ENCODE peak calls at places on chromosomes 11 and 22, in nine cellular contexts. One of them, this sample, is unnamed.

GRCh38 chr11:120001161-120002135 is 136.5 kb downstream of the TRIM29 start:
- DNase-seq in effector memory CD4-positive, alpha-beta T cell: no peak
- DNase-seq in GM23338: no peak
- DNase-seq in kidney: no peak
- DNase-seq in mammary epithelial cell: no peak
- DNase-seq in CD8-positive, alpha-beta T cell: no peak
- DNase-seq in thyroid gland: no peak
- DNase-seq in lower lobe of right lung: no peak
- DNase-seq in NT2/D1: no peak
- DNase-seq in this sample: no peak

GRCh38 chr11:1906146-1906545 is 13.4 kb upstream of the TNNT3 start:
- DNase-seq in GM23338: no peak
- DNase-seq in CD8-positive, alpha-beta T cell: no peak
- DNase-seq in lower lobe of right lung: no peak
- DNase-seq in thyroid gland: no peak
- DNase-seq in mammary epithelial cell: no peak
- DNase-seq in NT2/D1: no peak
- DNase-seq in effector memory CD4-positive, alpha-beta T cell: no peak
- DNase-seq in kidney: no peak
- DNase-seq in this sample: no peak

GRCh38 chr22:46661221-46661851 is 41.1 kb downstream of the GRAMD4 start:
- DNase-seq in thyroid gland: no peak
- DNase-seq in NT2/D1: no peak
- DNase-seq in effector memory CD4-positive, alpha-beta T cell: peak; percentile 52
- DNase-seq in mammary epithelial cell: peak; percentile 89
- DNase-seq in lower lobe of right lung: no peak
- DNase-seq in GM23338: no peak
- DNase-seq in kidney: peak; percentile 74
- DNase-seq in CD8-positive, alpha-beta T cell: no peak
- DNase-seq in this sample: no peak

GRCh38 chr11:11476499-11476898 is 123.4 kb upstream of the CSNK2A3 start:
- DNase-seq in CD8-positive, alpha-beta T cell: no peak
- DNase-seq in effector memory CD4-positive, alpha-beta T cell: no peak
- DNase-seq in kidney: no peak
- DNase-seq in thyroid gland: no peak
- DNase-seq in GM23338: no peak
- DNase-seq in lower lobe of right lung: no peak
- DNase-seq in mammary epithelial cell: peak; percentile 7
- DNase-seq in NT2/D1: no peak
- DNase-seq in this sample: no peak

GRCh38 chr22:27223317-27224177 is 566.2 kb downstream of the MIAT start:
- DNase-seq in thyroid gland: no peak
- DNase-seq in kidney: no peak
- DNase-seq in NT2/D1: no peak
- DNase-seq in CD8-positive, alpha-beta T cell: no peak
- DNase-seq in effector memory CD4-positive, alpha-beta T cell: no peak
- DNase-seq in lower lobe of right lung: no peak
- DNase-seq in mammary epithelial cell: peak; percentile 43
- DNase-seq in GM23338: no peak
- DNase-seq in this sample: no peak

GRCh38 chr11:34633640-34633989 is 12.7 kb downstream of the EHF start:
- DNase-seq in NT2/D1: no peak
- DNase-seq in CD8-positive, alpha-beta T cell: no peak
- DNase-seq in thyroid gland: no peak
- DNase-seq in GM23338: no peak
- DNase-seq in lower lobe of right lung: no peak
- DNase-seq in effector memory CD4-positive, alpha-beta T cell: no peak
- DNase-seq in kidney: no peak
- DNase-seq in mammary epithelial cell: no peak
- DNase-seq in this sample: no peak

GRCh38 chr11:114134870-114135269 is 75.4 kb downstream of the ZBTB16 start:
- DNase-seq in CD8-positive, alpha-beta T cell: no peak
- DNase-seq in thyroid gland: no peak
- DNase-seq in lower lobe of right lung: no peak
- DNase-seq in kidney: no peak
- DNase-seq in mammary epithelial cell: peak; percentile 66
- DNase-seq in effector memory CD4-positive, alpha-beta T cell: no peak
- DNase-seq in GM23338: no peak
- DNase-seq in NT2/D1: no peak
- DNase-seq in this sample: no peak

GRCh38 chr11:92226331-92227232 is 2.0 kb downstream of the FAT3 start:
- DNase-seq in NT2/D1: no peak
- DNase-seq in thyroid gland: no peak
- DNase-seq in lower lobe of right lung: no peak
- DNase-seq in GM23338: peak; percentile 89
- DNase-seq in kidney: peak; percentile 81
- DNase-seq in mammary epithelial cell: peak; percentile 7
- DNase-seq in CD8-positive, alpha-beta T cell: no peak
- DNase-seq in effector memory CD4-positive, alpha-beta T cell: no peak
- DNase-seq in this sample: no peak

GRCh38 chr11:67048515-67048914 is 8.1 kb upstream of the RHOD start:
- DNase-seq in kidney: no peak
- DNase-seq in GM23338: no peak
- DNase-seq in NT2/D1: no peak
- DNase-seq in lower lobe of right lung: no peak
- DNase-seq in CD8-positive, alpha-beta T cell: no peak
- DNase-seq in thyroid gland: no peak
- DNase-seq in mammary epithelial cell: no peak
- DNase-seq in effector memory CD4-positive, alpha-beta T cell: no peak
- DNase-seq in this sample: no peak

GRCh38 chr22:28799125-28799833 is 1.1 kb downstream of the XBP1 start:
- DNase-seq in NT2/D1: no peak
- DNase-seq in kidney: peak; percentile 64
- DNase-seq in effector memory CD4-positive, alpha-beta T cell: no peak
- DNase-seq in CD8-positive, alpha-beta T cell: no peak
- DNase-seq in lower lobe of right lung: peak; percentile 60
- DNase-seq in GM23338: peak; percentile 36
- DNase-seq in thyroid gland: no peak
- DNase-seq in mammary epithelial cell: peak; percentile 96
- DNase-seq in this sample: no peak

GRCh38 chr11:13329670-13330401 is 52.2 kb downstream of the BMAL1 start:
- DNase-seq in CD8-positive, alpha-beta T cell: no peak
- DNase-seq in kidney: no peak
- DNase-seq in thyroid gland: peak; percentile 81
- DNase-seq in mammary epithelial cell: peak; percentile 74
- DNase-seq in lower lobe of right lung: no peak
- DNase-seq in effector memory CD4-positive, alpha-beta T cell: no peak
- DNase-seq in GM23338: no peak
- DNase-seq in NT2/D1: no peak
- DNase-seq in this sample: no peak

GRCh38 chr22:32044913-32045312 is 1.9 kb downstream of the SLC5A1 start:
- DNase-seq in GM23338: no peak
- DNase-seq in kidney: no peak
- DNase-seq in thyroid gland: no peak
- DNase-seq in effector memory CD4-positive, alpha-beta T cell: no peak
- DNase-seq in CD8-positive, alpha-beta T cell: no peak
- DNase-seq in lower lobe of right lung: no peak
- DNase-seq in mammary epithelial cell: no peak
- DNase-seq in NT2/D1: no peak
- DNase-seq in this sample: no peak

GRCh38 chr11:46285173-46285572 is 7.7 kb downstream of the CREB3L1 start:
- DNase-seq in lower lobe of right lung: no peak
- DNase-seq in kidney: no peak
- DNase-seq in NT2/D1: no peak
- DNase-seq in CD8-positive, alpha-beta T cell: no peak
- DNase-seq in GM23338: no peak
- DNase-seq in mammary epithelial cell: no peak
- DNase-seq in effector memory CD4-positive, alpha-beta T cell: no peak
- DNase-seq in thyroid gland: no peak
- DNase-seq in this sample: no peak

DNA sequence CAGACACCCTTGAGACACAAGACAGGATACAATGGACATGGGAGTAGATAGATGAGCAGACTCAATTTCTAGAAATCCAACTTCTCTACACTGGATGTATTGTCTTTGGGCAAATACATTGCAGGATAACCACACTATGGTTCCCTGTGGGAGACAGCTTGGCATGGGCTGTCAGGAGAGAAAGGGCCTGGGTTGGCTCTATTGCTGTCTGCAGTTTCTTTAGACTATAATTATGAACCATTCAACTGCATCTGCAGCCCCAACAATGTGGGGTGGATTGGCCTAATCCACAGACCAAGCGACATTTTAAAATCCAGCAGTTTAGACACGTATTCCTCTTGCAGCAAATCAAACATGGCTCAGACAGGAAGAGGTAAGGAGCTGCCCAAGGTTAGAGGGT is 60.3 kb downstream of the ETS1 start:
- DNase-seq in thyroid gland: no peak
- DNase-seq in CD8-positive, alpha-beta T cell: no peak
- DNase-seq in NT2/D1: no peak
- DNase-seq in mammary epithelial cell: no peak
- DNase-seq in effector memory CD4-positive, alpha-beta T cell: no peak
- DNase-seq in kidney: no peak
- DNase-seq in lower lobe of right lung: no peak
- DNase-seq in GM23338: no peak
- DNase-seq in this sample: no peak
- H3K4me1 ChIP-seq in thyroid gland: no peaks in the 10 kb centered on the region
- H3K4me1 ChIP-seq in CD8-positive, alpha-beta T cell: peaks cover 58% of the 10 kb centered on the region
- H3K4me1 ChIP-seq in NT2/D1: no peaks in the 10 kb centered on the region
- H3K4me1 ChIP-seq in mammary epithelial cell: peaks cover 52% of the 10 kb centered on the region
- H3K4me1 ChIP-seq in effector memory CD4-positive, alpha-beta T cell: peaks cover 47% of the 10 kb centered on the region
- H3K4me1 ChIP-seq in kidney: peaks cover 5% of the 10 kb centered on the region
- H3K4me1 ChIP-seq in lower lobe of right lung: peaks cover 33% of the 10 kb centered on the region
- H3K4me1 ChIP-seq in GM23338: peaks cover 53% of the 10 kb centered on the region
- H3K4me1 ChIP-seq in this sample: no peaks in the 10 kb centered on the region

DNA sequence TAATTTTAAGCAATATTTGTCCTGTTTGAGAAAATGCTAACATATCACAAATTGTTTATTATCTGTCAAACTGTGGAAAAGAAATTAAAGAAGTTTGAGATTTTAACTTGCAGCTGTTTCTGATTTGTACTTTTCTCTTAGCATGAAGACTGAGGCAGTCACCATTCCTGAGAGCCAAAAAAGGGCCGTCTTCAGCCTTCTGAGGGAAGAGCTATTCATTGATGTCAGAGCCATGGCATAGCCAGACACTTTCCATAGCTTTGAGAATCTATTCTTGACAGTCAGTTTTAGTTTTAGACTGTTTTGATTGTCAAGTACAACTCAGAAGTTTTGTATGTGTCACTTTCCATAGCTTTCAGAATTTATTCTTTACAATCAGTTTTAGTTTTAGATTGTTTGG is 32.1 kb downstream of the YAP1 start:
- DNase-seq in thyroid gland: no peak
- DNase-seq in kidney: no peak
- DNase-seq in NT2/D1: no peak
- DNase-seq in mammary epithelial cell: no peak
- DNase-seq in CD8-positive, alpha-beta T cell: no peak
- DNase-seq in GM23338: no peak
- DNase-seq in lower lobe of right lung: no peak
- DNase-seq in effector memory CD4-positive, alpha-beta T cell: no peak
- DNase-seq in this sample: no peak
- H3K4me1 ChIP-seq in thyroid gland: peaks cover 59% of the 10 kb centered on the region
- H3K4me1 ChIP-seq in kidney: peaks cover 11% of the 10 kb centered on the region
- H3K4me1 ChIP-seq in NT2/D1: no peaks in the 10 kb centered on the region
- H3K4me1 ChIP-seq in mammary epithelial cell: peaks cover 29% of the 10 kb centered on the region
- H3K4me1 ChIP-seq in CD8-positive, alpha-beta T cell: no peaks in the 10 kb centered on the region
- H3K4me1 ChIP-seq in GM23338: peaks cover 22% of the 10 kb centered on the region
- H3K4me1 ChIP-seq in lower lobe of right lung: peaks cover 53% of the 10 kb centered on the region
- H3K4me1 ChIP-seq in effector memory CD4-positive, alpha-beta T cell: no peaks in the 10 kb centered on the region
- H3K4me1 ChIP-seq in this sample: peaks cover 2% of the 10 kb centered on the region

GRCh38 chr22:17973217-17973616 is 51.1 kb downstream of the MICAL3 start:
- DNase-seq in thyroid gland: no peak
- DNase-seq in lower lobe of right lung: no peak
- DNase-seq in NT2/D1: no peak
- DNase-seq in mammary epithelial cell: no peak
- DNase-seq in effector memory CD4-positive, alpha-beta T cell: no peak
- DNase-seq in CD8-positive, alpha-beta T cell: no peak
- DNase-seq in kidney: no peak
- DNase-seq in GM23338: no peak
- DNase-seq in this sample: no peak
- H3K4me1 ChIP-seq in thyroid gland: peaks cover 38% of the 10 kb centered on the region
- H3K4me1 ChIP-seq in lower lobe of right lung: peaks cover 44% of the 10 kb centered on the region
- H3K4me1 ChIP-seq in NT2/D1: peaks cover 19% of the 10 kb centered on the region
- H3K4me1 ChIP-seq in mammary epithelial cell: peaks cover 37% of the 10 kb centered on the region
- H3K4me1 ChIP-seq in effector memory CD4-positive, alpha-beta T cell: no peaks in the 10 kb centered on the region
- H3K4me1 ChIP-seq in CD8-positive, alpha-beta T cell: no peaks in the 10 kb centered on the region
- H3K4me1 ChIP-seq in kidney: peaks cover 31% of the 10 kb centered on the region
- H3K4me1 ChIP-seq in GM23338: peaks cover 17% of the 10 kb centered on the region
- H3K4me1 ChIP-seq in this sample: peaks cover 6% of the 10 kb centered on the region

GRCh38 chr22:38756631-38757463 is 1.0 kb upstream of the SUN2 start:
- DNase-seq in thyroid gland: peak; percentile 50
- DNase-seq in GM23338: no peak
- DNase-seq in kidney: peak; percentile 75
- DNase-seq in CD8-positive, alpha-beta T cell: no peak
- DNase-seq in NT2/D1: no peak
- DNase-seq in mammary epithelial cell: no peak
- DNase-seq in effector memory CD4-positive, alpha-beta T cell: no peak
- DNase-seq in lower lobe of right lung: peak; percentile 64
- DNase-seq in this sample: no peak

GRCh38 chr22:38757464-38757757 is 1.6 kb upstream of the SUN2 start:
- DNase-seq in effector memory CD4-positive, alpha-beta T cell: no peak
- DNase-seq in GM23338: no peak
- DNase-seq in thyroid gland: no peak
- DNase-seq in mammary epithelial cell: no peak
- DNase-seq in lower lobe of right lung: no peak
- DNase-seq in CD8-positive, alpha-beta T cell: no peak
- DNase-seq in NT2/D1: no peak
- DNase-seq in kidney: peak; percentile 67
- DNase-seq in this sample: no peak

GRCh38 chr22:38754247-38755154 is 1.3 kb downstream of the SUN2 start:
- DNase-seq in GM23338: peak; percentile 84
- DNase-seq in kidney: peak; percentile 80
- DNase-seq in thyroid gland: peak; percentile 76
- DNase-seq in NT2/D1: no peak
- DNase-seq in mammary epithelial cell: peak; percentile 81
- DNase-seq in lower lobe of right lung: peak; percentile 72
- DNase-seq in effector memory CD4-positive, alpha-beta T cell: no peak
- DNase-seq in CD8-positive, alpha-beta T cell: no peak
- DNase-seq in this sample: no peak

GRCh38 chr22:38755155-38755910 is 465 bp downstream of the SUN2 start:
- DNase-seq in kidney: peak; percentile 99
- DNase-seq in effector memory CD4-positive, alpha-beta T cell: peak; percentile 48
- DNase-seq in CD8-positive, alpha-beta T cell: no peak
- DNase-seq in GM23338: peak; percentile 66
- DNase-seq in thyroid gland: peak; percentile 96
- DNase-seq in lower lobe of right lung: peak; percentile 97
- DNase-seq in NT2/D1: no peak
- DNase-seq in mammary epithelial cell: peak; percentile 65
- DNase-seq in this sample: no peak

GRCh38 chr22:38755911-38756532 is at the start of gene SUN2:
- DNase-seq in NT2/D1: no peak
- DNase-seq in lower lobe of right lung: peak; percentile 96
- DNase-seq in mammary epithelial cell: peak; percentile 74
- DNase-seq in thyroid gland: peak; percentile 95
- DNase-seq in effector memory CD4-positive, alpha-beta T cell: peak; percentile 93
- DNase-seq in kidney: peak; percentile 98
- DNase-seq in GM23338: peak; percentile 76
- DNase-seq in CD8-positive, alpha-beta T cell: peak; percentile 93
- DNase-seq in this sample: no peak
- H3K4me1 ChIP-seq in NT2/D1: peaks cover 6% of the 10 kb centered on the region
- H3K4me1 ChIP-seq in lower lobe of right lung: peaks cover 50% of the 10 kb centered on the region
- H3K4me1 ChIP-seq in mammary epithelial cell: peaks cover 35% of the 10 kb centered on the region
- H3K4me1 ChIP-seq in thyroid gland: peaks cover 16% of the 10 kb centered on the region
- H3K4me1 ChIP-seq in effector memory CD4-positive, alpha-beta T cell: peaks cover 51% of the 10 kb centered on the region
- H3K4me1 ChIP-seq in kidney: peaks cover 24% of the 10 kb centered on the region
- H3K4me1 ChIP-seq in GM23338: peaks cover 21% of the 10 kb centered on the region
- H3K4me1 ChIP-seq in CD8-positive, alpha-beta T cell: peaks cover 57% of the 10 kb centered on the region
- H3K4me1 ChIP-seq in this sample: peaks cover 1% of the 10 kb centered on the region

GRCh38 chr11:8066911-8067455 is 14.0 kb upstream of the TUB start:
- DNase-seq in effector memory CD4-positive, alpha-beta T cell: no peak
- DNase-seq in NT2/D1: no peak
- DNase-seq in CD8-positive, alpha-beta T cell: no peak
- DNase-seq in mammary epithelial cell: no peak
- DNase-seq in kidney: no peak
- DNase-seq in GM23338: no peak
- DNase-seq in thyroid gland: no peak
- DNase-seq in lower lobe of right lung: no peak
- DNase-seq in this sample: no peak
- H3K4me1 ChIP-seq in effector memory CD4-positive, alpha-beta T cell: no peaks in the 10 kb centered on the region
- H3K4me1 ChIP-seq in NT2/D1: peaks cover under 1% of the 10 kb centered on the region
- H3K4me1 ChIP-seq in CD8-positive, alpha-beta T cell: no peaks in the 10 kb centered on the region
- H3K4me1 ChIP-seq in mammary epithelial cell: no peaks in the 10 kb centered on the region
- H3K4me1 ChIP-seq in kidney: peaks cover 39% of the 10 kb centered on the region
- H3K4me1 ChIP-seq in GM23338: peaks cover 9% of the 10 kb centered on the region
- H3K4me1 ChIP-seq in thyroid gland: peaks cover 36% of the 10 kb centered on the region
- H3K4me1 ChIP-seq in lower lobe of right lung: peaks cover 4% of the 10 kb centered on the region
- H3K4me1 ChIP-seq in this sample: peaks cover 3% of the 10 kb centered on the region

This sample was measured in iPS DF 6.9.